ENCODE peak calls at places on chromosomes 1 and 21, in ten cellular contexts. One of them, this sample, is unnamed. For H3K9me3, the result is how much of the 10 kb centered on the place peaks cover.

GRCh38 chr21:42640486-42640885 is 12.9 kb upstream of the PDE9A start:
- DNase-seq in stomach: peak
- DNase-seq in GM12878: no peak
- DNase-seq in transverse colon: peak
- DNase-seq in A549: no peak
- DNase-seq in K562: no peak
- DNase-seq in ovary: no peak
- DNase-seq in suprapubic skin: no peak
- DNase-seq in SK-N-SH: no peak
- DNase-seq in esophagus muscularis mucosa: no peak
- DNase-seq in this sample: no peak

GRCh38 chr1:26285366-26286063 is 5.6 kb downstream of the SH3BGRL3 start:
- DNase-seq in stomach: no peak
- DNase-seq in GM12878: no peak
- DNase-seq in transverse colon: peak
- DNase-seq in A549: peak
- DNase-seq in K562: peak
- DNase-seq in ovary: no peak
- DNase-seq in suprapubic skin: peak
- DNase-seq in SK-N-SH: peak
- DNase-seq in esophagus muscularis mucosa: no peak
- DNase-seq in this sample: no peak

GRCh38 chr1:192907545-192908243 is 98.9 kb downstream of the RGS2 start:
- DNase-seq in stomach: no peak
- DNase-seq in GM12878: no peak
- DNase-seq in transverse colon: no peak
- DNase-seq in A549: peak
- DNase-seq in K562: no peak
- DNase-seq in ovary: no peak
- DNase-seq in suprapubic skin: no peak
- DNase-seq in SK-N-SH: no peak
- DNase-seq in esophagus muscularis mucosa: no peak
- DNase-seq in this sample: no peak

GRCh38 chr1:180934563-180934962 is 21.9 kb downstream of the KIAA1614 start:
- DNase-seq in stomach: no peak
- DNase-seq in GM12878: peak
- DNase-seq in transverse colon: no peak
- DNase-seq in A549: no peak
- DNase-seq in K562: no peak
- DNase-seq in ovary: no peak
- DNase-seq in suprapubic skin: no peak
- DNase-seq in SK-N-SH: no peak
- DNase-seq in esophagus muscularis mucosa: no peak
- DNase-seq in this sample: no peak

GRCh38 chr1:7916431-7916830 is 24.2 kb downstream of the TNFRSF9 start:
- DNase-seq in stomach: no peak
- DNase-seq in GM12878: no peak
- DNase-seq in transverse colon: no peak
- DNase-seq in A549: no peak
- DNase-seq in K562: no peak
- DNase-seq in ovary: no peak
- DNase-seq in suprapubic skin: no peak
- DNase-seq in SK-N-SH: no peak
- DNase-seq in esophagus muscularis mucosa: no peak
- DNase-seq in this sample: no peak

GRCh38 chr1:42737257-42737656 is 2.8 kb downstream of the CLDN19 start:
- DNase-seq in stomach: peak
- DNase-seq in GM12878: peak
- DNase-seq in transverse colon: peak
- DNase-seq in A549: no peak
- DNase-seq in K562: no peak
- DNase-seq in ovary: no peak
- DNase-seq in suprapubic skin: peak
- DNase-seq in SK-N-SH: no peak
- DNase-seq in esophagus muscularis mucosa: no peak
- DNase-seq in this sample: no peak

GRCh38 chr1:211468595-211468994 is 23.4 kb downstream of the RD3 start:
- DNase-seq in stomach: no peak
- DNase-seq in GM12878: no peak
- DNase-seq in transverse colon: no peak
- DNase-seq in A549: no peak
- DNase-seq in K562: no peak
- DNase-seq in ovary: no peak
- DNase-seq in suprapubic skin: no peak
- DNase-seq in SK-N-SH: no peak
- DNase-seq in esophagus muscularis mucosa: no peak
- DNase-seq in this sample: no peak

GRCh38 chr1:70818391-70818790 is 229.2 kb downstream of the PTGER3 start:
- DNase-seq in stomach: no peak
- DNase-seq in GM12878: no peak
- DNase-seq in transverse colon: no peak
- DNase-seq in A549: no peak
- DNase-seq in K562: no peak
- DNase-seq in ovary: no peak
- DNase-seq in suprapubic skin: no peak
- DNase-seq in SK-N-SH: no peak
- DNase-seq in esophagus muscularis mucosa: no peak
- DNase-seq in this sample: no peak

GRCh38 chr1:205396972-205397616 is 24.8 kb downstream of the LEMD1 start:
- DNase-seq in stomach: no peak
- DNase-seq in GM12878: peak
- DNase-seq in transverse colon: peak
- DNase-seq in A549: peak
- DNase-seq in K562: peak
- DNase-seq in ovary: no peak
- DNase-seq in suprapubic skin: no peak
- DNase-seq in SK-N-SH: peak
- DNase-seq in esophagus muscularis mucosa: peak
- DNase-seq in this sample: no peak

GRCh38 chr1:966135-966602 is at the start of gene PLEKHN1:
- DNase-seq in stomach: peak
- DNase-seq in GM12878: no peak
- DNase-seq in transverse colon: peak
- DNase-seq in A549: peak
- DNase-seq in K562: peak
- DNase-seq in ovary: no peak
- DNase-seq in suprapubic skin: no peak
- DNase-seq in SK-N-SH: no peak
- DNase-seq in esophagus muscularis mucosa: no peak
- DNase-seq in this sample: no peak

GRCh38 chr1:184160942-184161698 is 109.6 kb downstream of the TSEN15 start:
- DNase-seq in stomach: no peak
- DNase-seq in GM12878: peak
- DNase-seq in transverse colon: no peak
- DNase-seq in A549: no peak
- DNase-seq in K562: no peak
- DNase-seq in ovary: no peak
- DNase-seq in suprapubic skin: no peak
- DNase-seq in SK-N-SH: peak
- DNase-seq in esophagus muscularis mucosa: peak
- DNase-seq in this sample: no peak

GRCh38 chr1:167542109-167543032 is 11.2 kb downstream of the CREG1 start:
- DNase-seq in stomach: no peak
- DNase-seq in GM12878: no peak
- DNase-seq in transverse colon: no peak
- DNase-seq in A549: no peak
- DNase-seq in K562: no peak
- DNase-seq in ovary: no peak
- DNase-seq in suprapubic skin: no peak
- DNase-seq in SK-N-SH: no peak
- DNase-seq in esophagus muscularis mucosa: no peak
- DNase-seq in this sample: no peak
- TF ChIP-seq EP300 in stomach: no peak
- TF ChIP-seq EP300 in GM12878: no peak
- TF ChIP-seq EP300 in transverse colon: no peak
- TF ChIP-seq EP300 in A549: no peak
- TF ChIP-seq EP300 in K562: no peak
- TF ChIP-seq EP300 in ovary: no peak
- TF ChIP-seq EP300 in suprapubic skin: no peak
- TF ChIP-seq EP300 in SK-N-SH: no peak
- TF ChIP-seq EP300 in esophagus muscularis mucosa: no peak
- TF ChIP-seq EP300 in this sample: no peak

GRCh38 chr1:177014325-177014724 is 150.2 kb downstream of the ASTN1 start:
- DNase-seq in stomach: no peak
- DNase-seq in GM12878: no peak
- DNase-seq in transverse colon: no peak
- DNase-seq in A549: no peak
- DNase-seq in K562: no peak
- DNase-seq in ovary: no peak
- DNase-seq in suprapubic skin: no peak
- DNase-seq in SK-N-SH: no peak
- DNase-seq in esophagus muscularis mucosa: peak
- DNase-seq in this sample: no peak
- H3K9me3 ChIP-seq in stomach: under half
- H3K9me3 ChIP-seq in GM12878: under half
- H3K9me3 ChIP-seq in transverse colon: under half
- H3K9me3 ChIP-seq in A549: under half
- H3K9me3 ChIP-seq in K562: under half
- H3K9me3 ChIP-seq in ovary: under half
- H3K9me3 ChIP-seq in suprapubic skin: under half
- H3K9me3 ChIP-seq in SK-N-SH: under half
- H3K9me3 ChIP-seq in esophagus muscularis mucosa: under half
- H3K9me3 ChIP-seq in this sample: under half

GRCh38 chr1:13498553-13498952 is 15.2 kb downstream of the LRRC38 start:
- DNase-seq in stomach: no peak
- DNase-seq in GM12878: no peak
- DNase-seq in transverse colon: no peak
- DNase-seq in A549: no peak
- DNase-seq in K562: no peak
- DNase-seq in ovary: no peak
- DNase-seq in suprapubic skin: no peak
- DNase-seq in SK-N-SH: no peak
- DNase-seq in esophagus muscularis mucosa: no peak
- DNase-seq in this sample: no peak

GRCh38 chr1:13505020-13505419 is 8.8 kb downstream of the LRRC38 start:
- DNase-seq in stomach: no peak
- DNase-seq in GM12878: no peak
- DNase-seq in transverse colon: no peak
- DNase-seq in A549: no peak
- DNase-seq in K562: no peak
- DNase-seq in ovary: no peak
- DNase-seq in suprapubic skin: no peak
- DNase-seq in SK-N-SH: no peak
- DNase-seq in esophagus muscularis mucosa: no peak
- DNase-seq in this sample: no peak

GRCh38 chr1:13499422-13499821 is 14.4 kb downstream of the LRRC38 start:
- DNase-seq in stomach: no peak
- DNase-seq in GM12878: no peak
- DNase-seq in transverse colon: no peak
- DNase-seq in A549: no peak
- DNase-seq in K562: no peak
- DNase-seq in ovary: no peak
- DNase-seq in suprapubic skin: no peak
- DNase-seq in SK-N-SH: no peak
- DNase-seq in esophagus muscularis mucosa: no peak
- DNase-seq in this sample: no peak

DNA sequence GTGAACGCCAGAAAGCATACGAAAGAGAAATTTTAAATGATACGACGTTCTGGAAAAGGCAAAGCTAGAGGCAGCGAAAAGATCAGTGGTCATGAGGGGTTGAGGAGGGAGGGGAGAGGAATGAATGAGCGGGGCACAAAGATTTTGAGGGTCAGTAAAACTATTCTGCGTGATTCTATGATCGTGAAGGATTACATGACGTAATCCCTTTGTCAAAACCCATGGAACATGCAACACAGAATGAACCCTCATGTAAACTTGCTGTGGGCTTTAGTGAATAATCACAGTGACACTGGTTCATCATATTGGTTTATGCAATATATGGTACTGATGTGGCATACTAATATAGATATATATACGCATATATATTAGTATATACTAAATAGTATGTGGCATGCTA is 13.0 kb downstream of the LRRC38 start:
- DNase-seq in stomach: no peak
- DNase-seq in GM12878: no peak
- DNase-seq in transverse colon: no peak
- DNase-seq in A549: no peak
- DNase-seq in K562: no peak
- DNase-seq in ovary: no peak
- DNase-seq in suprapubic skin: no peak
- DNase-seq in SK-N-SH: no peak
- DNase-seq in esophagus muscularis mucosa: no peak
- DNase-seq in this sample: no peak
- TF ChIP-seq EP300 in stomach: no peak
- TF ChIP-seq EP300 in GM12878: no peak
- TF ChIP-seq EP300 in transverse colon: no peak
- TF ChIP-seq EP300 in A549: no peak
- TF ChIP-seq EP300 in K562: no peak
- TF ChIP-seq EP300 in ovary: no peak
- TF ChIP-seq EP300 in suprapubic skin: no peak
- TF ChIP-seq EP300 in SK-N-SH: no peak
- TF ChIP-seq EP300 in esophagus muscularis mucosa: no peak
- TF ChIP-seq EP300 in this sample: no peak

GRCh38 chr1:165352442-165353293 is 3.8 kb downstream of the LMX1A start:
- DNase-seq in stomach: no peak
- DNase-seq in GM12878: no peak
- DNase-seq in transverse colon: peak
- DNase-seq in A549: no peak
- DNase-seq in K562: no peak
- DNase-seq in ovary: no peak
- DNase-seq in suprapubic skin: no peak
- DNase-seq in SK-N-SH: no peak
- DNase-seq in esophagus muscularis mucosa: no peak
- DNase-seq in this sample: no peak

GRCh38 chr1:165350861-165351260 is 5.7 kb downstream of the LMX1A start:
- DNase-seq in stomach: no peak
- DNase-seq in GM12878: no peak
- DNase-seq in transverse colon: no peak
- DNase-seq in A549: no peak
- DNase-seq in K562: no peak
- DNase-seq in ovary: no peak
- DNase-seq in suprapubic skin: no peak
- DNase-seq in SK-N-SH: no peak
- DNase-seq in esophagus muscularis mucosa: no peak
- DNase-seq in this sample: no peak

GRCh38 chr1:165354739-165355138 is 1.8 kb downstream of the LMX1A start:
- DNase-seq in stomach: no peak
- DNase-seq in GM12878: no peak
- DNase-seq in transverse colon: no peak
- DNase-seq in A549: no peak
- DNase-seq in K562: no peak
- DNase-seq in ovary: no peak
- DNase-seq in suprapubic skin: no peak
- DNase-seq in SK-N-SH: no peak
- DNase-seq in esophagus muscularis mucosa: peak
- DNase-seq in this sample: no peak

GRCh38 chr1:165353731-165354671 is 2.5 kb downstream of the LMX1A start:
- DNase-seq in stomach: no peak
- DNase-seq in GM12878: no peak
- DNase-seq in transverse colon: no peak
- DNase-seq in A549: no peak
- DNase-seq in K562: no peak
- DNase-seq in ovary: no peak
- DNase-seq in suprapubic skin: no peak
- DNase-seq in SK-N-SH: no peak
- DNase-seq in esophagus muscularis mucosa: peak
- DNase-seq in this sample: no peak

DNA sequence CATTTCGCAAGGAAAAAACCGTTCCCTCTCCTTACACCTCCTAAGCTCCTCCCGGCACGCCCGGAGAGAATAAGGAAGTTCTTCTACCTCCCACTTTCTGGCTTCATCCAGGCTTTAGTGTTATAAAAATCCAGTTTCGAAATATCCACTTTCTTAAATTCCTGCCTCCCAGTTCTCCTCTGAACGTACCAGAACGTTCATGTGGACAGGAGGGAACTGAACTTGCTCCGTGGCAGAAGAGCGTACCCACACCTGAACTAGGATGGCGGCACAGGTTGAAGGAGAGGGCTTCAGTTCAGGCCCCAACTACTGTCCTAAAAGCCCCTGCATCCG is 4.4 kb downstream of the LMX1A start:
- DNase-seq in stomach: no peak
- DNase-seq in GM12878: no peak
- DNase-seq in transverse colon: no peak
- DNase-seq in A549: no peak
- DNase-seq in K562: no peak
- DNase-seq in ovary: no peak
- DNase-seq in suprapubic skin: no peak
- DNase-seq in SK-N-SH: no peak
- DNase-seq in esophagus muscularis mucosa: no peak
- DNase-seq in this sample: no peak
- H3K9me3 ChIP-seq in stomach: under half
- H3K9me3 ChIP-seq in GM12878: under half
- H3K9me3 ChIP-seq in transverse colon: under half
- H3K9me3 ChIP-seq in A549: under half
- H3K9me3 ChIP-seq in K562: under half
- H3K9me3 ChIP-seq in ovary: under half
- H3K9me3 ChIP-seq in suprapubic skin: under half
- H3K9me3 ChIP-seq in SK-N-SH: under half
- H3K9me3 ChIP-seq in esophagus muscularis mucosa: under half
- H3K9me3 ChIP-seq in this sample: under half